ENCODE peak calls at places on chromosomes 1 and 21, in six cellular contexts. F, N, J, S, Z and L are unnamed samples.
A peak's percentile ranks its signal among the peaks of the same experiment; 100 is the strongest.

GRCh38 chr1:228274452-228275153 is 66.8 kb downstream of the OBSCN start:
- DNase-seq in F (no peak), N (peak; percentile 8), J (no peak), S (no peak), Z (no peak), L (peak; percentile 64)

GRCh38 chr21:25639167-25639921 is at the start of gene JAM2:
- DNase-seq in F (no peak), N (peak; percentile 42), J (peak; percentile 33), S (peak; percentile 22), Z (peak; percentile 71), L (peak; percentile 71)

GRCh38 chr1:206021796-206022365 is 1.8 kb downstream of the CTSE start:
- DNase-seq in F (no peak), N (no peak), J (no peak), S (no peak), Z (no peak), L (peak; percentile 58)

GRCh38 chr1:60068393-60069045 is 5.1 kb downstream of the C1orf87 start:
- DNase-seq in F (no peak), N (no peak), J (no peak), S (no peak), Z (no peak), L (no peak)

GRCh38 chr1:27341525-27342252 is at the start of gene SYTL1:
- DNase-seq in F (no peak), N (no peak), J (peak; percentile 75), S (no peak), Z (no peak), L (no peak)

GRCh38 chr21:44083631-44084291 is 23.4 kb upstream of the PWP2 start:
- DNase-seq in F (no peak), N (no peak), J (no peak), S (no peak), Z (no peak), L (no peak)

GRCh38 chr1:220970311-220970710 is 91.1 kb downstream of the HLX start:
- DNase-seq in F (no peak), N (no peak), J (no peak), S (no peak), Z (no peak), L (no peak)

GRCh38 chr1:234731371-234732085 is 121.5 kb upstream of the IRF2BP2 start:
- DNase-seq in F (no peak), N (no peak), J (no peak), S (no peak), Z (peak; percentile 19), L (no peak)

GRCh38 chr1:211591980-211592493 is 13.1 kb upstream of the SLC30A1 start:
- DNase-seq in F (no peak), N (no peak), J (no peak), S (no peak), Z (peak; percentile 19), L (no peak)

GRCh38 chr1:29271724-29272123 is 35.4 kb downstream of the PTPRU start:
- DNase-seq in F (peak; percentile 66), N (peak; percentile 50), J (peak; percentile 84), S (peak; percentile 48), Z (peak; percentile 57), L (no peak)

GRCh38 chr1:14871569-14871968 is 273.1 kb downstream of the KAZN start:
- DNase-seq in F (no peak), N (no peak), J (no peak), S (no peak), Z (no peak), L (no peak)

GRCh38 chr21:42509239-42509638 is 4.4 kb upstream of the SLC37A1 start:
- DNase-seq in F (no peak), N (no peak), J (no peak), S (no peak), Z (no peak), L (no peak)

DNA sequence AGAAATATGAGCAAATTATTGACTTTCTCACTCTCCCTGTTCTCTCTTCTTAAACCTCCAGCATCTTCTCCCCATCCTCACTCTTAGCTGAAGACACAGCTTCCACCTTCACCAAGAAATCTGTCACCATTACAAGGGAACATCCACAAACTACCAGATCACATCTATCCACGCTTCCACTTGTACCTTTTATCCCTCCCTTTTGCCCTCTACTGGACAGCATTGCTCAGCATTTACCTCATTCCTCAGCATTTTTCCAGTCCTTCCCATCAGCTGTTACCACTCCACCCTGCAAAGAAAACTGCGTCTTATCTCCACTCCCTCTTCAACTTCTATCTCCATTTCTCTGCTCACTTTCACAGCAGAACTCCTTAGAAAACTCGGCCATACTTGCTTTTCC is 42.6 kb downstream of the KCNJ6 start:
- DNase-seq in F (no peak), N (no peak), J (no peak), S (no peak), Z (no peak), L (no peak)
- TF ChIP-seq CTCF in F (peak; percentile 15), N (no peak), J (no peak), S (no peak), Z (no peak), L (no peak)

DNA sequence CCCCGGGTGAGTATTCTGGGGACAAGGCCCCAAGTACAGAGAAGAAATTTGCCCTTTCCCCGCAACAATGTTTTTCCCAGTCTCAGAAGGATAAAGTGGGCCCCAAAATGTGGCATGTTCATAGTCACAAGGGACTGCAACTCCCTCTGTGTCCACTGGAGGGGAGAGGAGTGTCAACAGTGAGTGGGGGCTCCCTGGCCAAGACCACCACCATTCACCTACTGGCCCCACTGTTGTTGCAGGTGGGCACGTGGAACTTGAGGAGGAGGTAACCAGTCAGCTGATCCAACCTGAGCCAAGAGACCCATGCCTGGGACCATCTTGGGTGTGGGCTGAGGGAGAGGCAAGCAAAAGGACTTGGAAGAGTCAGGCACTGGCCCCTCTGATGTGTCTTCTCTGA is 761 bp downstream of the NUDT17 start:
- DNase-seq in F (no peak), N (no peak), J (no peak), S (no peak), Z (no peak), L (no peak)
- TF ChIP-seq CTCF in F (peak; percentile 48), N (peak; percentile 58), J (peak; percentile 47), S (peak; percentile 70), Z (no peak), L (peak; percentile 72)

DNA sequence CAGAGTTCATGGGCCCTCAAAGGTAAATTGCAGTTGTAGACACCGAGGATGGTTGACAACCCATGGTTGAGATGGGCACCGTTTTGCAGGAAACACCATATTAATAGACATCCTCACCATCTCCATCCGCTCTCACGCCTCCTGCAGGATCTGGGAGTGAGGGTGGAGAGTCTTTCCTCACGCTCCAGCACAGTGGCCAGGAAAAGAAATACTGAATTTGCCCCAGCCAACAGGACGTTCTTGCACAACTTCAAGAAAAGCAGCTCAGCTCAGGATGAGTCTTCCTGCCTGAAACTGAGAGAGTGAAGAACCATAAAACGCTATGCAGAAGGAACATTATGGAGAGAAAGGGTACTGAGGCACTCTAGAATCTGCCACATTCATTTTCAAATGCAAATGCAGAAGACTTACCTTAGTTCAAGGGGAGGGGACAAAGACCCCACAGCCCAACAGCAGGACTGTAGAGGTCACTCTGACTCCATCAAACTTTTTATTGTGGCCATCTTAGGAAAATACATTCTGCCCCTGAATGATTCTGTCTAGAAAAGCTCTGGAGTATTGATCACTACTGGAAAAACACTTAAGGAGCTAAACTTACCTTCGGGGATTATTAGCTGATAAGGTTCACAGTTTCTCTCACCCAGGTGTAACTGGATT is 9.3 kb downstream of the SLAMF8 start:
- DNase-seq in F (no peak), N (no peak), J (no peak), S (no peak), Z (no peak), L (no peak)
- TF ChIP-seq CTCF in F (no peak), N (peak; percentile 41), J (no peak), S (no peak), Z (no peak), L (peak; percentile 21)

DNA sequence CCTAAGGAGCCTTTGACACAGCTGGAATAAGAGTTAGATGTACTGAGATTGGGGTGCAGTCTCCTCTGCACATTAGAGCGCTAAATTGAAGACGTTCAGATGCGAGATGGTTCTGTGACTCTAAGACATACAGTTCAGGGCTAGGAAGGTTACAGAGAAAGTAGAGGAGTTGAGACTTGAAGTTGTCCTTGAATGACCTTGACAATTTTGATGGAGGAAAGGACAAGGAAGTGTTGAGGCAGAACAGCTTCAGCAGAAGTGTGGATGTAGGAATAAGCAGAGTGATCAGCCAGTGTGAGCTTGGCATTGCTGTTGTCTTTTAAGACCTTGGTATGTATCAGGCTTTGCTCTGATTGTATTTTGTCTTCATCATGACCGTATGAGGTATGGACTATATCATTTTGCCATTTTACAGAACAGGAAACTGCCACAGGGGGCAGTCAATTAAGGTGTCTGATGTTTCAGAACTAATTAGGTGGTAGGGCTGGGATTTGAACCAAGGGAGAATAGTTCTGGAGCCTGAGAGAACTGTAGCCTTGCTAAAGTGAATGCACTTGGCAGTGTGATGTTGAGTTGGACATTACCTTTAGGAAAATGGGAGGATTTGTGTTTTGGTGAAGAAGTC is 9.2 kb downstream of the TTF2 start:
- DNase-seq in F (no peak), N (no peak), J (no peak), S (no peak), Z (no peak), L (no peak)
- TF ChIP-seq CTCF in F (no peak), N (no peak), J (no peak), S (no peak), Z (no peak), L (no peak)

GRCh38 chr1:230124187-230125128 is 57.4 kb downstream of the GALNT2 start:
- DNase-seq in F (no peak), N (no peak), J (no peak), S (no peak), Z (no peak), L (no peak)
- TF ChIP-seq CTCF in F (no peak), N (no peak), J (no peak), S (no peak), Z (no peak), L (no peak)

GRCh38 chr1:119053917-119054316 is 65.8 kb upstream of the TBX15 start:
- DNase-seq in F (no peak), N (no peak), J (no peak), S (no peak), Z (no peak), L (no peak)

GRCh38 chr1:119055568-119055967 is 67.4 kb upstream of the TBX15 start:
- DNase-seq in F (no peak), N (no peak), J (no peak), S (no peak), Z (no peak), L (no peak)
- TF ChIP-seq CTCF in F (no peak), N (no peak), J (no peak), S (no peak), Z (no peak), L (no peak)